ENCODE peak calls at places on chromosome 1, in ten cellular contexts. X, Y, T, I, P, E, B, F, M and Z are unnamed samples.
A peak's percentile ranks its signal among the peaks of the same experiment; 100 is the strongest.

GRCh38 chr1:119008483-119009299 is 20.5 kb upstream of the TBX15 start:
- DNase-seq in X (peak; percentile 40), Y (peak; percentile 56), T (peak; percentile 48), I (peak; percentile 48), P (no peak), E (no peak), B (no peak), F (peak; percentile 37), M (no peak), Z (no peak)

GRCh38 chr1:53706356-53706755 is 32.6 kb downstream of the GLIS1 start:
- DNase-seq in X (no peak), Y (no peak), T (no peak), I (no peak), P (no peak), E (no peak), B (no peak), F (no peak), M (no peak), Z (no peak)

GRCh38 chr1:234842726-234843641 is 233.0 kb upstream of the IRF2BP2 start:
- DNase-seq in X (no peak), Y (no peak), T (no peak), I (no peak), P (peak; percentile 42), E (peak; percentile 85), B (no peak), F (no peak), M (no peak), Z (peak; percentile 52)

GRCh38 chr1:234433563-234434285 is 45.3 kb downstream of the TARBP1 start:
- DNase-seq in X (no peak), Y (no peak), T (no peak), I (no peak), P (no peak), E (no peak), B (no peak), F (no peak), M (no peak), Z (no peak)

GRCh38 chr1:161086457-161086856 is 2.9 kb downstream of the NECTIN4 start:
- DNase-seq in X (no peak), Y (no peak), T (no peak), I (peak; percentile 39), P (no peak), E (no peak), B (no peak), F (no peak), M (no peak), Z (no peak)

GRCh38 chr1:67733741-67734690 is 49.0 kb downstream of the GADD45A start:
- DNase-seq in X (no peak), Y (no peak), T (no peak), I (no peak), P (no peak), E (no peak), B (no peak), F (no peak), M (no peak), Z (no peak)

GRCh38 chr1:93779540-93780121 is 98.0 kb upstream of the BCAR3 start:
- DNase-seq in X (no peak), Y (no peak), T (no peak), I (no peak), P (no peak), E (no peak), B (no peak), F (no peak), M (no peak), Z (no peak)

GRCh38 chr1:83860506-83861221 is 138.3 kb downstream of the TTLL7 start:
- DNase-seq in X (peak; percentile 9), Y (peak; percentile 11), T (peak; percentile 92), I (peak; percentile 91), P (peak; percentile 62), E (peak; percentile 95), B (no peak), F (peak; percentile 30), M (peak; percentile 51), Z (peak; percentile 62)

GRCh38 chr1:199931666-199932377 is 95.7 kb upstream of the NR5A2 start:
- DNase-seq in X (no peak), Y (no peak), T (peak; percentile 39), I (no peak), P (peak; percentile 4), E (no peak), B (no peak), F (no peak), M (no peak), Z (no peak)

GRCh38 chr1:201649776-201650607 is 111.1 kb downstream of the NAV1 start:
- DNase-seq in X (peak; percentile 79), Y (peak; percentile 80), T (peak; percentile 82), I (peak; percentile 89), P (no peak), E (no peak), B (no peak), F (no peak), M (peak; percentile 88), Z (no peak)

GRCh38 chr1:153678519-153679336 is at the start of gene NPR1:
- DNase-seq in X (no peak), Y (no peak), T (peak; percentile 49), I (peak; percentile 58), P (no peak), E (peak; percentile 79), B (no peak), F (no peak), M (no peak), Z (peak; percentile 14)

GRCh38 chr1:225765982-225766674 is 11.5 kb upstream of the SRP9 start:
- DNase-seq in X (no peak), Y (no peak), T (no peak), I (no peak), P (no peak), E (peak; percentile 5), B (no peak), F (no peak), M (no peak), Z (no peak)

GRCh38 chr1:7885513-7886298 is 32.8 kb upstream of the UTS2 start:
- DNase-seq in X (no peak), Y (no peak), T (peak; percentile 93), I (peak; percentile 66), P (no peak), E (no peak), B (no peak), F (no peak), M (no peak), Z (no peak)

GRCh38 chr1:64675718-64676345 is 69.0 kb upstream of the RAVER2 start:
- DNase-seq in X (no peak), Y (no peak), T (peak; percentile 10), I (no peak), P (no peak), E (no peak), B (no peak), F (peak; percentile 24), M (no peak), Z (no peak)

GRCh38 chr1:151715726-151716404 is 738 bp downstream of the CELF3 start:
- DNase-seq in X (no peak), Y (peak; percentile 74), T (no peak), I (peak; percentile 75), P (no peak), E (no peak), B (no peak), F (peak; percentile 49), M (no peak), Z (no peak)

GRCh38 chr1:44076093-44076492 is 42.5 kb upstream of the KLF17 start:
- DNase-seq in X (no peak), Y (no peak), T (no peak), I (no peak), P (no peak), E (no peak), B (no peak), F (no peak), M (no peak), Z (no peak)

GRCh38 chr1:41902125-41902524 is 16.6 kb downstream of the HIVEP3 start:
- DNase-seq in X (no peak), Y (no peak), T (no peak), I (peak; percentile 47), P (no peak), E (no peak), B (no peak), F (no peak), M (no peak), Z (no peak)

GRCh38 chr1:205976708-205977107 is 26.5 kb downstream of the RAB7B start:
- DNase-seq in X (peak; percentile 89), Y (peak; percentile 59), T (peak; percentile 46), I (no peak), P (no peak), E (no peak), B (no peak), F (no peak), M (no peak), Z (no peak)

GRCh38 chr1:36752431-36752830 is 269.7 kb upstream of the CSF3R start:
- DNase-seq in X (no peak), Y (no peak), T (no peak), I (no peak), P (no peak), E (peak; percentile 11), B (no peak), F (no peak), M (no peak), Z (peak; percentile 5)

GRCh38 chr1:115306146-115306545 is 31.9 kb downstream of the NGF start:
- DNase-seq in X (peak; percentile 28), Y (peak; percentile 33), T (no peak), I (no peak), P (no peak), E (no peak), B (no peak), F (no peak), M (no peak), Z (no peak)

GRCh38 chr1:30014031-30014430 is 709.4 kb downstream of the MATN1 start:
- DNase-seq in X (no peak), Y (no peak), T (no peak), I (no peak), P (no peak), E (no peak), B (no peak), F (peak; percentile 16), M (no peak), Z (no peak)

GRCh38 chr1:1943834-1944570 is 24.9 kb upstream of the TMEM52 start:
- DNase-seq in X (no peak), Y (no peak), T (peak; percentile 88), I (peak; percentile 83), P (peak; percentile 32), E (peak; percentile 92), B (no peak), F (peak; percentile 55), M (peak; percentile 3), Z (no peak)